ENCODE peak calls at places on chromosomes 7 and 10, in six cellular contexts. K is NCI-H146, E is AG20443, D is NCI-H510A, T is astrocyte, H is RKO. I is an unnamed sample.

GRCh38 chr7:101125989-101126650 is 784 bp upstream of the SERPINE1 start:
- DNase-seq in K (no peak), E (peak), D (no peak), T (peak), H (peak), I (no peak)

GRCh38 chr10:86931872-86932271 is 25.5 kb downstream of the MMRN2 start:
- DNase-seq in K (no peak), E (no peak), D (no peak), T (no peak), H (no peak), I (no peak)

GRCh38 chr7:38312776-38313175 is 39.3 kb upstream of the TARP start:
- DNase-seq in K (no peak), E (no peak), D (no peak), T (no peak), H (no peak), I (no peak)

GRCh38 chr10:118924493-118924892 is 105.0 kb upstream of the NANOS1 start:
- DNase-seq in K (no peak), E (no peak), D (no peak), T (no peak), H (no peak), I (no peak)

GRCh38 chr7:140676303-140676702 is 3.6 kb downstream of the ADCK2 start:
- DNase-seq in K (no peak), E (no peak), D (no peak), T (no peak), H (no peak), I (no peak)

GRCh38 chr7:74217455-74218342 is 7.9 kb downstream of the LAT2 start:
- DNase-seq in K (no peak), E (no peak), D (no peak), T (no peak), H (no peak), I (no peak)

GRCh38 chr7:12494354-12495024 is 76.0 kb upstream of the SCIN start:
- DNase-seq in K (no peak), E (no peak), D (no peak), T (no peak), H (no peak), I (no peak)

GRCh38 chr7:21480693-21481403 is 53.0 kb downstream of the SP4 start:
- DNase-seq in K (no peak), E (no peak), D (no peak), T (no peak), H (no peak), I (no peak)

I was measured in neural crest cell.